ENCODE peak calls at places on chromosomes 1 and 21, in nine cellular contexts. J, Y, N, B, T, V, R, W and L are unnamed samples.

GRCh38 chr1:218557731-218558130 is 212.6 kb downstream of the TGFB2 start:
- DNase-seq in N (no peak), W (no peak), B (no peak), V (no peak), R (no peak), T (peak; percentile 81), J (peak; percentile 28), Y (no peak), L (no peak)

GRCh38 chr1:18668051-18668450 is 37.4 kb downstream of the PAX7 start:
- DNase-seq in T (no peak), V (no peak), B (no peak), N (no peak), R (no peak), Y (no peak), W (no peak), J (no peak), L (no peak)

GRCh38 chr1:92536593-92537332 is 50.0 kb upstream of the GFI1 start:
- DNase-seq in R (no peak), N (no peak), T (no peak), J (no peak), W (no peak), B (no peak), V (no peak), Y (no peak), L (no peak)

GRCh38 chr1:29690156-29690555 is 453.8 kb downstream of the PTPRU start:
- DNase-seq in W (no peak), V (no peak), Y (no peak), R (no peak), T (no peak), N (no peak), B (peak; percentile 34), J (no peak), L (peak; percentile 45)

GRCh38 chr1:107480548-107480947 is 339.7 kb downstream of the NTNG1 start:
- DNase-seq in Y (no peak), N (peak; percentile 39), J (no peak), W (no peak), R (peak; percentile 11), B (no peak), T (peak; percentile 68), V (no peak), L (no peak)

GRCh38 chr1:201020040-201020591 is 3.4 kb downstream of the KIF21B start:
- DNase-seq in W (no peak), T (no peak), N (no peak), V (no peak), Y (no peak), B (no peak), R (peak; percentile 68), J (no peak), L (no peak)

GRCh38 chr21:43600642-43601397 is 58.5 kb downstream of the HSF2BP start:
- DNase-seq in V (no peak), R (no peak), B (no peak), J (no peak), Y (no peak), N (no peak), T (peak; percentile 27), W (no peak), L (no peak)

GRCh38 chr1:11335417-11336070 is 62.5 kb downstream of the UBIAD1 start:
- DNase-seq in T (no peak), N (no peak), W (no peak), J (no peak), Y (no peak), R (no peak), V (no peak), B (no peak), L (no peak)

GRCh38 chr1:14724697-14725096 is 126.2 kb downstream of the KAZN start:
- DNase-seq in N (no peak), W (no peak), B (no peak), R (no peak), Y (no peak), T (no peak), V (no peak), J (no peak), L (no peak)

GRCh38 chr1:77680173-77680572 is 2.3 kb downstream of the ZZZ3 start:
- DNase-seq in Y (no peak), J (no peak), N (no peak), R (no peak), T (no peak), W (no peak), V (no peak), B (no peak), L (no peak)

GRCh38 chr21:44820851-44821250 is 3.0 kb upstream of the SUMO3 start:
- DNase-seq in V (no peak), B (no peak), R (no peak), N (no peak), T (no peak), Y (no peak), W (no peak), J (no peak), L (no peak)

GRCh38 chr1:44812822-44813543 is 4.7 kb downstream of the BTBD19 start:
- DNase-seq in T (no peak), Y (no peak), J (peak; percentile 65), R (no peak), B (peak; percentile 73), W (no peak), V (no peak), N (no peak), L (peak; percentile 69)

GRCh38 chr1:17539202-17539525 is 334 bp upstream of the ARHGEF10L start:
- DNase-seq in V (no peak), R (no peak), T (no peak), J (no peak), N (no peak), B (no peak), Y (no peak), W (no peak), L (peak; percentile 72)
- H3K4me3 ChIP-seq in V (peak overlapping the region; percentile 38), R (no peak overlapping the region), T (no peak overlapping the region), J (peak overlapping the region; percentile 85), N (peak overlapping the region; percentile 47), B (peak overlapping the region; percentile 43), Y (peak overlapping the region; percentile 19), W (no peak overlapping the region), L (peak overlapping the region; percentile 99)

GRCh38 chr21:45990049-45990711 is 8.6 kb downstream of the COL6A1 start:
- DNase-seq in Y (peak; percentile 5), W (no peak), V (no peak), R (no peak), T (peak; percentile 10), B (peak; percentile 59), J (no peak), N (no peak), L (no peak)
- H3K36me3 ChIP-seq in Y (peaks cover 26% of the 10 kb centered on the region), W (no peaks in the 10 kb centered on the region), V (peaks cover 2% of the 10 kb centered on the region), R (no peaks in the 10 kb centered on the region), T (no peaks in the 10 kb centered on the region), B (peaks cover 20% of the 10 kb centered on the region), J (no peaks in the 10 kb centered on the region), N (no peaks in the 10 kb centered on the region), L (peaks cover 96% of the 10 kb centered on the region)

DNA sequence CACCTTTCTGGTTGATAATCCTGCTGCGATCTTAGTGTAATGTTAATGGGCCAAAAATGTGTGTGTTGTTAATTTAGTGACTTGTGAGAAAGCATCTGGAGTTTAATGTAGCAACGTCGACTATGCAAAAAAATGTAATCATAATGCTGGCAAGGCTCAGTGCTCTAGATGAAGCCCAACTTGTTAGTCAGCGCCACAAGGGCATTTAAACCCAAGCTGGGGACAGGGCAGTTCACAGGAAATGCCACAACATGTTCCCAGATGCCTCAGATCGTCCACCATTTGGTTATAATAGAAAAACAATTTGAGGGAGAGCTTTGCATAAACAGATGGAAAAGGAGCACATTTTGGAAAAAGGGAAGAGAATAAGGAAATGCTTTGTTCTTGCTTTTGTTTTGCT is 585.4 kb upstream of the PLXNA2 start:
- DNase-seq in T (no peak), V (no peak), N (no peak), B (no peak), W (no peak), J (no peak), R (no peak), Y (no peak), L (no peak)
- H3K4me3 ChIP-seq in T (no peak overlapping the region), V (no peak overlapping the region), N (no peak overlapping the region), B (no peak overlapping the region), W (no peak overlapping the region), J (no peak overlapping the region), R (no peak overlapping the region), Y (no peak overlapping the region), L (no peak overlapping the region)

GRCh38 chr1:225629483-225629882 is 23.4 kb downstream of the ENAH start:
- DNase-seq in B (no peak), V (no peak), Y (no peak), J (no peak), R (no peak), W (no peak), N (no peak), T (no peak), L (no peak)
- H3K36me3 ChIP-seq in B (no peaks in the 10 kb centered on the region), V (no peaks in the 10 kb centered on the region), Y (no peaks in the 10 kb centered on the region), J (no peaks in the 10 kb centered on the region), R (no peaks in the 10 kb centered on the region), W (no peaks in the 10 kb centered on the region), N (no peaks in the 10 kb centered on the region), T (no peaks in the 10 kb centered on the region), L (no peaks in the 10 kb centered on the region)

GRCh38 chr1:110341872-110342331 is 2.7 kb downstream of the RBM15 start:
- DNase-seq in Y (no peak), B (no peak), T (no peak), W (no peak), R (no peak), N (no peak), J (no peak), V (no peak), L (no peak)

GRCh38 chr1:110343249-110343648 is 4.1 kb downstream of the RBM15 start:
- DNase-seq in R (no peak), W (no peak), Y (no peak), J (no peak), B (no peak), V (no peak), N (no peak), T (no peak), L (no peak)

GRCh38 chr1:110345480-110345879 is 6.3 kb downstream of the RBM15 start:
- DNase-seq in T (no peak), R (no peak), Y (no peak), B (no peak), V (no peak), N (no peak), J (no peak), W (no peak), L (no peak)

GRCh38 chr1:110346690-110347089 is 7.5 kb downstream of the RBM15 start:
- DNase-seq in R (peak; percentile 36), T (no peak), J (no peak), B (no peak), W (no peak), N (no peak), Y (peak; percentile 47), V (no peak), L (no peak)

GRCh38 chr1:110344152-110344551 is 5.0 kb downstream of the RBM15 start:
- DNase-seq in J (no peak), B (no peak), N (no peak), W (no peak), T (no peak), Y (no peak), R (no peak), V (no peak), L (no peak)
- H3K4me3 ChIP-seq in J (no peak overlapping the region), B (no peak overlapping the region), N (no peak overlapping the region), W (no peak overlapping the region), T (peak overlapping the region; percentile 90), Y (peak overlapping the region; percentile 97), R (peak overlapping the region; percentile 93), V (no peak overlapping the region), L (no peak overlapping the region)